ENCODE peak calls at places on chromosome 11, in seven cellular contexts. M is tibial nerve, N is neural progenitor cell, J is fibroblast of villous mesenchyme, C is nephron progenitor cell, A is adrenal gland, P is posterior vena cava. F is an unnamed sample.
A peak's percentile ranks its signal among the peaks of the same experiment; 100 is the strongest.

GRCh38 chr11:126900349-126900748 is 100.2 kb downstream of the KIRREL3 start:
- DNase-seq in M (no peak), N (no peak), J (no peak), C (no peak), A (no peak), P (no peak), F (no peak)

GRCh38 chr11:100741866-100742625 is 55.0 kb downstream of the ARHGAP42 start:
- DNase-seq in M (no peak), N (no peak), J (no peak), C (no peak), A (no peak), P (no peak), F (no peak)

GRCh38 chr11:84261707-84262106 is 975.5 kb upstream of the CCDC90B start:
- DNase-seq in M (no peak), N (peak; percentile 31), J (no peak), C (no peak), A (peak; percentile 52), P (no peak), F (no peak)

GRCh38 chr11:94851864-94852581 is 83.9 kb downstream of the AMOTL1 start:
- DNase-seq in M (no peak), N (no peak), J (no peak), C (no peak), A (no peak), P (no peak), F (no peak)

GRCh38 chr11:63698976-63699733 is 17.9 kb downstream of the RTN3 start:
- DNase-seq in M (no peak), N (peak; percentile 4), J (peak; percentile 62), C (no peak), A (no peak), P (no peak), F (no peak)

GRCh38 chr11:56841210-56841810 is 92.8 kb upstream of the OR9G4 start:
- DNase-seq in M (peak; percentile 68), N (peak; percentile 69), J (peak; percentile 56), C (peak; percentile 58), A (peak; percentile 54), P (no peak), F (no peak)

GRCh38 chr11:75193711-75194110 is 42.8 kb downstream of the SLCO2B1 start:
- DNase-seq in M (no peak), N (no peak), J (no peak), C (no peak), A (no peak), P (no peak), F (no peak)

GRCh38 chr11:35525501-35526175 is at the start of gene PAMR1:
- DNase-seq in M (no peak), N (peak; percentile 87), J (peak; percentile 90), C (peak; percentile 75), A (peak; percentile 36), P (peak; percentile 86), F (no peak)

GRCh38 chr11:44971185-44971584 is 20.5 kb upstream of the TP53I11 start:
- DNase-seq in M (no peak), N (no peak), J (no peak), C (no peak), A (no peak), P (no peak), F (no peak)

GRCh38 chr11:122758974-122759373 is 79.3 kb upstream of the CRTAM start:
- DNase-seq in M (no peak), N (no peak), J (no peak), C (no peak), A (no peak), P (no peak), F (no peak)

GRCh38 chr11:47506363-47506762 is 46.6 kb downstream of the CELF1 start:
- DNase-seq in M (no peak), N (no peak), J (peak; percentile 79), C (no peak), A (no peak), P (no peak), F (no peak)

GRCh38 chr11:65851811-65852507 is 6.0 kb downstream of the CFL1 start:
- DNase-seq in M (no peak), N (no peak), J (no peak), C (no peak), A (no peak), P (peak; percentile 47), F (no peak)

GRCh38 chr11:120180571-120181445 is 30.0 kb upstream of the OAF start:
- DNase-seq in M (peak; percentile 4), N (peak; percentile 86), J (peak; percentile 30), C (no peak), A (peak; percentile 25), P (peak; percentile 79), F (peak; percentile 26)

GRCh38 chr11:36057372-36058045 is 113.6 kb downstream of the LDLRAD3 start:
- DNase-seq in M (peak; percentile 70), N (no peak), J (no peak), C (no peak), A (peak; percentile 56), P (peak; percentile 90), F (no peak)

GRCh38 chr11:61507962-61508824 is at the start of gene LRRC10B:
- DNase-seq in M (no peak), N (peak; percentile 96), J (no peak), C (peak; percentile 86), A (no peak), P (no peak), F (no peak)

GRCh38 chr11:95788921-95789505 is 569 bp downstream of the FAM76B start:
- DNase-seq in M (peak; percentile 11), N (peak; percentile 80), J (peak; percentile 48), C (peak; percentile 53), A (peak; percentile 43), P (no peak), F (no peak)

GRCh38 chr11:131745405-131745804 is 375.0 kb downstream of the NTM start:
- DNase-seq in M (no peak), N (no peak), J (peak; percentile 48), C (no peak), A (no peak), P (no peak), F (no peak)

F was measured in omental fat pad.